ENCODE peak calls at places on chromosomes 12 and 14, in nine cellular contexts. One of them, this sample, is unnamed.

GRCh38 chr14:96264850-96265249 is 8.8 kb downstream of the BDKRB1 start:
- DNase-seq in HepG2: no peak
- DNase-seq in HCT116: no peak
- DNase-seq in Panc1: no peak
- DNase-seq in HL-60: no peak
- DNase-seq in SK-N-SH: no peak
- DNase-seq in A549: no peak
- DNase-seq in GM12878: no peak
- DNase-seq in K562: no peak
- DNase-seq in this sample: peak

GRCh38 chr14:36362648-36363047 is 42.2 kb upstream of the MBIP start:
- DNase-seq in Panc1: no peak
- DNase-seq in HCT116: no peak
- DNase-seq in SK-N-SH: no peak
- DNase-seq in HepG2: no peak
- DNase-seq in GM12878: no peak
- DNase-seq in A549: no peak
- DNase-seq in K562: no peak
- DNase-seq in HL-60: no peak
- DNase-seq in this sample: no peak

GRCh38 chr12:1398673-1399072 is 195.7 kb downstream of the FBXL14 start:
- DNase-seq in SK-N-SH: no peak
- DNase-seq in K562: no peak
- DNase-seq in GM12878: no peak
- DNase-seq in A549: no peak
- DNase-seq in HCT116: no peak
- DNase-seq in Panc1: peak
- DNase-seq in HL-60: no peak
- DNase-seq in HepG2: no peak
- DNase-seq in this sample: peak

GRCh38 chr12:91388573-91388972 is 206.0 kb upstream of the DCN start:
- DNase-seq in GM12878: no peak
- DNase-seq in HL-60: no peak
- DNase-seq in SK-N-SH: no peak
- DNase-seq in Panc1: no peak
- DNase-seq in A549: no peak
- DNase-seq in HCT116: no peak
- DNase-seq in K562: no peak
- DNase-seq in HepG2: no peak
- DNase-seq in this sample: no peak

GRCh38 chr12:40718878-40719372 is 26.7 kb downstream of the CNTN1 start:
- DNase-seq in K562: no peak
- DNase-seq in Panc1: no peak
- DNase-seq in HepG2: no peak
- DNase-seq in GM12878: no peak
- DNase-seq in SK-N-SH: no peak
- DNase-seq in A549: no peak
- DNase-seq in HCT116: no peak
- DNase-seq in HL-60: no peak
- DNase-seq in this sample: no peak

GRCh38 chr14:39368261-39368959 is 63.8 kb downstream of the FBXO33 start:
- DNase-seq in SK-N-SH: peak
- DNase-seq in A549: peak
- DNase-seq in HCT116: peak
- DNase-seq in HepG2: peak
- DNase-seq in Panc1: no peak
- DNase-seq in GM12878: no peak
- DNase-seq in K562: peak
- DNase-seq in HL-60: peak
- DNase-seq in this sample: peak

GRCh38 chr12:32502693-32503510 is 103.5 kb downstream of the FGD4 start:
- DNase-seq in Panc1: no peak
- DNase-seq in SK-N-SH: no peak
- DNase-seq in HepG2: no peak
- DNase-seq in GM12878: no peak
- DNase-seq in HL-60: no peak
- DNase-seq in K562: no peak
- DNase-seq in HCT116: no peak
- DNase-seq in A549: no peak
- DNase-seq in this sample: peak

GRCh38 chr14:100428727-100429126 is 105.6 kb downstream of the SLC25A47 start:
- DNase-seq in HCT116: no peak
- DNase-seq in HL-60: no peak
- DNase-seq in GM12878: no peak
- DNase-seq in Panc1: no peak
- DNase-seq in HepG2: no peak
- DNase-seq in A549: no peak
- DNase-seq in SK-N-SH: no peak
- DNase-seq in K562: no peak
- DNase-seq in this sample: no peak

GRCh38 chr12:58678753-58679152 is 241.6 kb downstream of the LRIG3 start:
- DNase-seq in A549: no peak
- DNase-seq in GM12878: no peak
- DNase-seq in K562: no peak
- DNase-seq in HL-60: no peak
- DNase-seq in HepG2: no peak
- DNase-seq in HCT116: no peak
- DNase-seq in SK-N-SH: no peak
- DNase-seq in Panc1: no peak
- DNase-seq in this sample: no peak

GRCh38 chr12:103786201-103786600 is 54.8 kb downstream of the NT5DC3 start:
- DNase-seq in HCT116: no peak
- DNase-seq in Panc1: no peak
- DNase-seq in HepG2: no peak
- DNase-seq in K562: no peak
- DNase-seq in SK-N-SH: no peak
- DNase-seq in GM12878: no peak
- DNase-seq in HL-60: no peak
- DNase-seq in A549: no peak
- DNase-seq in this sample: no peak

GRCh38 chr12:45912774-45913173 is 77.6 kb downstream of the SCAF11 start:
- DNase-seq in HCT116: no peak
- DNase-seq in GM12878: no peak
- DNase-seq in Panc1: no peak
- DNase-seq in HL-60: no peak
- DNase-seq in HepG2: no peak
- DNase-seq in SK-N-SH: peak
- DNase-seq in K562: no peak
- DNase-seq in A549: no peak
- DNase-seq in this sample: no peak

GRCh38 chr12:127170271-127171180 is 1096.4 kb upstream of the TMEM132C start:
- DNase-seq in SK-N-SH: no peak
- DNase-seq in HCT116: no peak
- DNase-seq in GM12878: no peak
- DNase-seq in HepG2: no peak
- DNase-seq in Panc1: no peak
- DNase-seq in HL-60: no peak
- DNase-seq in A549: no peak
- DNase-seq in K562: no peak
- DNase-seq in this sample: no peak

GRCh38 chr12:46401703-46402102 is 29.1 kb upstream of the SLC38A2 start:
- DNase-seq in Panc1: no peak
- DNase-seq in HCT116: no peak
- DNase-seq in K562: no peak
- DNase-seq in A549: no peak
- DNase-seq in HepG2: no peak
- DNase-seq in SK-N-SH: no peak
- DNase-seq in GM12878: no peak
- DNase-seq in HL-60: no peak
- DNase-seq in this sample: peak

DNA sequence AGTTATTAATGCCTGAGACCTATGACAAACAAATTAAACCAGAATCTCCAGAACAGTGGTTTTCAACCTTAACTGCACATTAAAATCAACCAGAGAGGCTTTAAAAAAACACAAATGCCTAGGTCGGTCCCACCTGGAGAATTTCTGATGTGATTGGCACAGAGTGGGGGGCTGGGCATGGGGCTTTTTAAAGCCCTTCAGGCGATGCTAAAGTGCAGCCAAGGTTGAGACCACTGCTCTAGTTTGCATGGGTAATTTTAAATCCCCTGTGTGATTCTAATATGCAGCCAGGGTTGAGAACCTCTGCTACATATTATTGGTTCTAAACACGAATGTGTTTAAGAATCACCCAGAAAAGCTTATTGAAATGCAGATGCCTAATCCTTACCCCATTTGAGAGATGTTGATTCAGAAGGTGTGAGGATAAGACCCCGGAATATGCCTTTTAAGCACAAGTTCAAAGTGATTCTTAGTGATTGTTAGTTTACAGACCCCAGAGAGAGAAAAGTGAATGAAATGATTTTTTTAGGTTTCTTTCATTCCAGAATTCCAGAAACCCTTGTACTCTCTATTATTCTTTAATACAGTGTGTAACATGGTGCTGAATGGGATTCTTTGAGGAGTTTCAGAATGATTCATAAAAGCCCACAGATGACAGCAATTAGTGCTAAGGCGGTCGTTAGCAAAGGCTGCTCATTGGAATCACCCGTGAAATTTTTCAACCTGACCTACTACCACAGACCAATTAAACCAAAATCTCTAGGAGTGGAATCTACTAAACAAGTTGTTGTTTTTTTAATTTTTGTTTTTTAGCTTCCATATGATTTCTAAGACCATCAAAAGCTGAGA is 44.9 kb downstream of the LIN7A start:
- DNase-seq in K562: no peak
- DNase-seq in Panc1: no peak
- DNase-seq in SK-N-SH: no peak
- DNase-seq in A549: no peak
- DNase-seq in HCT116: no peak
- DNase-seq in HL-60: no peak
- DNase-seq in GM12878: peak
- DNase-seq in HepG2: no peak
- DNase-seq in this sample: no peak
- TF ChIP-seq REST in K562: no peak
- TF ChIP-seq REST in Panc1: no peak
- TF ChIP-seq REST in SK-N-SH: no peak
- TF ChIP-seq REST in A549: no peak
- TF ChIP-seq REST in HCT116: no peak
- TF ChIP-seq REST in HL-60: no peak
- TF ChIP-seq REST in GM12878: no peak
- TF ChIP-seq REST in HepG2: no peak
- TF ChIP-seq REST in this sample: no peak

GRCh38 chr12:3775385-3776035 is 22.6 kb upstream of the CRACR2A start:
- DNase-seq in HL-60: no peak
- DNase-seq in K562: no peak
- DNase-seq in SK-N-SH: no peak
- DNase-seq in HCT116: no peak
- DNase-seq in HepG2: no peak
- DNase-seq in A549: no peak
- DNase-seq in GM12878: no peak
- DNase-seq in Panc1: no peak
- DNase-seq in this sample: peak

GRCh38 chr12:3771853-3772252 is 18.9 kb upstream of the CRACR2A start:
- DNase-seq in Panc1: no peak
- DNase-seq in HCT116: no peak
- DNase-seq in GM12878: no peak
- DNase-seq in K562: no peak
- DNase-seq in A549: no peak
- DNase-seq in SK-N-SH: no peak
- DNase-seq in HepG2: no peak
- DNase-seq in HL-60: no peak
- DNase-seq in this sample: no peak

GRCh38 chr12:3772380-3772779 is 19.5 kb upstream of the CRACR2A start:
- DNase-seq in HepG2: no peak
- DNase-seq in A549: no peak
- DNase-seq in K562: no peak
- DNase-seq in HL-60: no peak
- DNase-seq in HCT116: no peak
- DNase-seq in GM12878: no peak
- DNase-seq in SK-N-SH: no peak
- DNase-seq in Panc1: no peak
- DNase-seq in this sample: no peak

DNA sequence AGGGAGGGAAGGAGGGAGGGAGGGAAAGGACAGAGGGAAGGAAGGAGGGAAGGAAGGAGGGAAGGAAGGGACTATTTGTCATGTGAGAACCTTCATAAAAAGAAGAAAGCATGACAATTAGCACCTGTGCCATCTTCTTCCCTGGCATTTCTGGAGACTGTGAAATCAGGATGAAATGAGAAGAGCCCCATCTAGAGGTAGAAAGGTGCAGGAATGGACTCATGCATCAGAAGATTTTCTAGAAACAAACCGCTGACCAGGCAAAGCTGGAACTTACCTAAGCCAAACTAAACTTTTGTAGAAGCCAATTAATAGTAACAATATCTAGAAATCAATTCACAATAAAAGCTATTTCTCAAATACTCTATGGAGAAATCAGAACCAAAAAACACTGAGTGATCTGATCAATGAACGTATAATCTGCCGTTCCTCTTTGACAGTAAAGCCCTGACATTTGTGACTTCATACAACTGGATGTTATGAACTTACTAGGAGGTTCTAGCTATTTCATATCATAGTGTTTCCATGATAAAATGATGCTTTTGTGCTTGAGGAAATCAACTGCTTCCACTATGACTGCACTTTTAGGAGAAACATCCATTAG is 24.4 kb upstream of the CRACR2A start:
- DNase-seq in K562: peak
- DNase-seq in Panc1: peak
- DNase-seq in HepG2: peak
- DNase-seq in SK-N-SH: peak
- DNase-seq in A549: peak
- DNase-seq in HL-60: no peak
- DNase-seq in GM12878: no peak
- DNase-seq in HCT116: peak
- DNase-seq in this sample: peak
- TF ChIP-seq REST in K562: no peak
- TF ChIP-seq REST in Panc1: no peak
- TF ChIP-seq REST in HepG2: no peak
- TF ChIP-seq REST in SK-N-SH: no peak
- TF ChIP-seq REST in A549: no peak
- TF ChIP-seq REST in HL-60: no peak
- TF ChIP-seq REST in GM12878: no peak
- TF ChIP-seq REST in HCT116: no peak
- TF ChIP-seq REST in this sample: no peak

DNA sequence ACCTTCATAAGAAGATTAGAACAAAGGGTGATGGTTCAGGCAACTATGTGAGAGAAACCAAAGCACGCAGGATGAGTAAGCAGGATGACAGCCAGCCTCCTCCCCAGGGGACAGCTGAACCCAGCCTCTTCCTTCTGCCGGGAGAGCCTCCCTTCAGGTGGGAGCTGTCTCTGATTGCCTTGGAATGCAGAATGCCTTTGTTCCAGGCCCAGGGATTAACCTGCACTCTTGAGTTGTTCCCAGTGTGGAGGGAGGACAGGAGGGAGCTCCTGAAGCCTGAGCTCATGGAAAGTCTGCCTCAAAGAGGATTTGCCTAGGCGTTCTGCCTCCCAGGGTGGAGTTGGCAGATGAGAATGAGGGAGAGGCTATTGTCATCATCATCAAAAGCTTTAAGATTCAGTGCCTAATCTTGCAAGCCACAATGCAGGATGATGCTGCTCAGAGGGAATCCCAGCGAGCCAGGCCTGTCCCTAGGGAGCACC is 3.6 kb upstream of the KRT6A start:
- DNase-seq in GM12878: no peak
- DNase-seq in K562: no peak
- DNase-seq in HCT116: peak
- DNase-seq in HepG2: no peak
- DNase-seq in Panc1: no peak
- DNase-seq in SK-N-SH: no peak
- DNase-seq in A549: peak
- DNase-seq in HL-60: no peak
- DNase-seq in this sample: peak
- TF ChIP-seq REST in GM12878: no peak
- TF ChIP-seq REST in K562: no peak
- TF ChIP-seq REST in HCT116: no peak
- TF ChIP-seq REST in HepG2: no peak
- TF ChIP-seq REST in Panc1: no peak
- TF ChIP-seq REST in SK-N-SH: no peak
- TF ChIP-seq REST in A549: no peak
- TF ChIP-seq REST in HL-60: no peak
- TF ChIP-seq REST in this sample: no peak

GRCh38 chr12:17284873-17285272 is 678.9 kb upstream of the LMO3 start:
- DNase-seq in HCT116: no peak
- DNase-seq in Panc1: no peak
- DNase-seq in HepG2: no peak
- DNase-seq in K562: no peak
- DNase-seq in SK-N-SH: no peak
- DNase-seq in A549: no peak
- DNase-seq in HL-60: no peak
- DNase-seq in GM12878: no peak
- DNase-seq in this sample: no peak
- TF ChIP-seq REST in HCT116: no peak
- TF ChIP-seq REST in Panc1: no peak
- TF ChIP-seq REST in HepG2: no peak
- TF ChIP-seq REST in K562: no peak
- TF ChIP-seq REST in SK-N-SH: no peak
- TF ChIP-seq REST in A549: no peak
- TF ChIP-seq REST in HL-60: no peak
- TF ChIP-seq REST in GM12878: no peak
- TF ChIP-seq REST in this sample: no peak